ENCODE peak calls at places on chromosomes 3 and 15, in eight cellular contexts. D is MM.1S, Y is AG09309, O is Calu3, N is fibroblast of lung, T is HCT116, B is heart left ventricle, A is esophagus squamous epithelium. J is an unnamed sample.
A peak's percentile ranks its signal among the peaks of the same experiment; 100 is the strongest.

GRCh38 chr15:84725001-84725491 is 9.1 kb upstream of the SEC11A start:
- DNase-seq in N (peak; percentile 76), Y (no peak), B (no peak), O (peak; percentile 63), T (no peak), A (no peak), D (peak; percentile 50), J (no peak)

GRCh38 chr3:38005076-38006020 is 14.8 kb downstream of the VILL start:
- DNase-seq in N (peak; percentile 29), A (no peak), B (peak; percentile 68), T (no peak), O (peak; percentile 72), D (no peak), Y (no peak), J (no peak)

GRCh38 chr3:50602675-50603191 is 8.8 kb downstream of the CISH start:
- DNase-seq in A (no peak), D (no peak), B (no peak), T (no peak), Y (no peak), O (peak; percentile 48), N (no peak), J (no peak)

GRCh38 chr15:60751985-60752952 is 273.3 kb upstream of the ICE2 start:
- DNase-seq in N (peak; percentile 62), Y (peak; percentile 11), T (no peak), O (no peak), D (no peak), B (peak; percentile 67), A (no peak), J (no peak)

GRCh38 chr15:100911086-100911485 is 8.1 kb upstream of the LRRK1 start:
- DNase-seq in T (no peak), N (no peak), A (no peak), Y (no peak), D (no peak), B (no peak), O (no peak), J (no peak)

GRCh38 chr3:127831723-127832172 is 9.4 kb upstream of the MGLL start:
- DNase-seq in D (peak; percentile 47), T (no peak), Y (no peak), N (peak; percentile 6), B (no peak), O (peak; percentile 90), A (no peak), J (peak; percentile 58)

GRCh38 chr3:140630366-140630765 is 47.5 kb upstream of the TRIM42 start:
- DNase-seq in Y (no peak), N (peak; percentile 37), B (no peak), T (no peak), A (no peak), O (no peak), D (no peak), J (no peak)

GRCh38 chr3:25940935-25941334 is 151.0 kb downstream of the OXSM start:
- DNase-seq in O (no peak), A (no peak), D (no peak), T (no peak), B (no peak), N (no peak), Y (no peak), J (no peak)

GRCh38 chr3:151979914-151980313 is 106.5 kb downstream of the SUCNR1 start:
- DNase-seq in O (no peak), A (no peak), D (no peak), Y (peak; percentile 28), N (no peak), T (no peak), B (no peak), J (no peak)

GRCh38 chr15:29835301-29835700 is 13.0 kb upstream of the TJP1 start:
- DNase-seq in Y (no peak), B (peak; percentile 39), N (peak; percentile 36), D (no peak), O (no peak), A (no peak), T (no peak), J (no peak)

GRCh38 chr3:98021821-98022220 is 13.3 kb downstream of the GABRR3 start:
- DNase-seq in A (no peak), O (no peak), N (peak; percentile 49), Y (no peak), T (no peak), B (no peak), D (peak; percentile 34), J (no peak)

GRCh38 chr3:133042778-133043177 is 4.6 kb downstream of the TMEM108 start:
- DNase-seq in N (peak; percentile 18), O (no peak), A (no peak), Y (no peak), T (no peak), B (no peak), D (no peak), J (no peak)

GRCh38 chr15:98873441-98874218 is 134.0 kb downstream of the PGPEP1L start:
- DNase-seq in O (no peak), B (no peak), T (peak; percentile 40), D (peak; percentile 89), A (no peak), Y (peak; percentile 66), N (peak; percentile 95), J (no peak)

GRCh38 chr15:31221936-31222515 is 104.6 kb upstream of the KLF13 start:
- DNase-seq in N (no peak), O (no peak), D (no peak), T (no peak), Y (no peak), B (no peak), A (no peak), J (no peak)

GRCh38 chr3:27290760-27291159 is 78.4 kb downstream of the NEK10 start:
- DNase-seq in Y (no peak), B (no peak), N (peak; percentile 7), T (no peak), A (no peak), O (no peak), D (no peak), J (no peak)

GRCh38 chr3:41169038-41169437 is 30.3 kb upstream of the CTNNB1 start:
- DNase-seq in B (no peak), Y (no peak), T (no peak), A (no peak), N (peak; percentile 7), D (no peak), O (no peak), J (no peak)
- TF ChIP-seq CTCF in B (no peak), Y (no peak), T (no peak), A (no peak), N (no peak), D (no peak), O (no peak), J (no peak)

GRCh38 chr3:66856555-66856954 is 141.6 kb upstream of the KBTBD8 start:
- DNase-seq in B (no peak), Y (no peak), T (no peak), O (no peak), D (peak; percentile 76), A (no peak), N (no peak), J (no peak)

GRCh38 chr3:66863205-66864135 is 134.6 kb upstream of the KBTBD8 start:
- DNase-seq in D (peak; percentile 63), B (no peak), T (no peak), Y (no peak), N (no peak), O (no peak), A (no peak), J (no peak)

GRCh38 chr3:66860771-66861170 is 137.3 kb upstream of the KBTBD8 start:
- DNase-seq in A (no peak), N (no peak), B (no peak), T (no peak), D (no peak), Y (no peak), O (no peak), J (no peak)

GRCh38 chr3:66854752-66855151 is 143.4 kb upstream of the KBTBD8 start:
- DNase-seq in B (no peak), N (no peak), A (no peak), D (no peak), Y (no peak), T (no peak), O (no peak), J (no peak)

DNA sequence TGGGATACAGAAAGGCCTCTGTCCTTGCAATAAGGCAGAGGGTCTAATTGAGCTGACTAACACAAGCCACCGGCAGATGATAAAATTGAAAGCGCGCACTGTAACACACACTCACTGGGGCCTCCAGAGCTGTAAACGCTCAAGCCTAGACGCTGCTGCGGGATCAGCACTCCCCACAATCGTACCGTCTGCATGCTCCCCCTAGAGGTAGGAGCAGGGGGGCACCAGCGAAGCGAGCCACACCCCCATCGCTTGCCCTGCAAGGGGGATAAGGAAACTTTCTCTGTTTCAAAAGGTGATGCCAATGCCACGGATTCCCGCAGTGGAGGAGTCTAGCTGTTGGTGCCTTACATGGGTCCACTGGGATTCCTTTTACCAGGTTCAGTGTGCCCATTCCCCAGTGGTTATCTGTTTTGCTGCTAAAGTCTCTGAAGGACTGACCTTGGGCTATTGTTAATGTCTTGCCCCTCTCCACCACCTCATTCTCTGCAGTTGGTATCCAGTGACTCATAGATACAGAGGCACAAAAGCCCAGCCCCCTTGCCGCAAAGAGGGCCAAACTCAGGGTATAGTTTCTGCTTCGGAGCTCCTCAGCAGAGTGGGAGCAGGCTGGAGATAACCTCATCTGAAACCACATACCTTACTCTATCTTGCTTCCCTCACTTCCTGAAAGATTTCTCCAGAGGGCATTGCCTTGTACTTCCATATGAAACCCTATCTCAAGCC is 139.3 kb upstream of the KBTBD8 start:
- DNase-seq in D (no peak), N (no peak), B (no peak), Y (no peak), O (no peak), A (no peak), T (no peak), J (no peak)
- TF ChIP-seq CTCF in D (peak; percentile 5), N (no peak), B (no peak), Y (no peak), O (no peak), A (no peak), T (peak; percentile 56), J (peak; percentile 50)

GRCh38 chr3:59121346-59122144 is 71.7 kb upstream of the CFAP20DC start:
- DNase-seq in N (no peak), D (no peak), Y (no peak), A (no peak), O (no peak), T (no peak), B (no peak), J (no peak)
- TF ChIP-seq CTCF in N (no peak), D (no peak), Y (no peak), A (no peak), O (no peak), T (peak; percentile 7), B (no peak), J (peak; percentile 36)

DNA sequence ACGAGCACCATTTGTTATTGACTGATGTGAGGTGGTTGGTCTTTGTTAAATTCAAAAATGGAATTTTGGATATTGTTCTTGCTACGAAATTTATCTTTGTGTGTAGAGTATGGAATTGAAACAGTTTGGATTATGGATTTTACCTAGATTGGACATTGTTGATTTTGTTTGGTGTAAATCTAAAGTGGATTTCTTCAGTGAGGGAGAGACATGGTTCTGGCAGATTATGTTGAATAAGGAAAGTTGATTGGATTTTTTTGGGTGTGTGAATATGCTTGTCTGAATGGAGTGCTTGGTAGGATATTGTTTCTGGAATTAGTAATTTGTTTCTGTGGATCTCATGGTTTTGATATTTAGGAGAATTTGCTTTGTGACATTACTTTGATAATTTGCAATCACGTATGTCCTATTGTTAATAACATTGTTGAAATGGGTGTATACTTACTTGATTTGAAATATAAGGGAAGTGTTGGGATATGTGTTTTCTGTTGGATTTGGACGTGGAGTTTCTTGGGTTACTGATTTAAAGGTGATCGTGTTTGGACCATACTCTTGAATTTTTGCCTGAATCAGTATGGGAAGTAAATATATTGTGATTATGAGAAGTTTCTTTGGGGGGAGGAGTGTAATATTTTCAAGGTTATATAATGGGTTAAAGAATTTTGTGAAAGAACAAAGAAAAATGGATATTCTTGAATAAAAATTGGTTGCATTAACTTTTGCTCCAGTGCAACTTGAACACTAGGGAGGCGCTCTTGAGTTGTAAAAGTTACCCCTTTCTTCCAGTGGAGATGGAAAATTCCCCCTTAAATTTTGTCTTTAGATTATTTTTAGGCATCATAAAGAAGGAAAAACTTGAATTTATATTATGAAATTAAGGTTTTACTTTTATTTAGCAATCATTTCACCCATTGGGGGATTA is 875 bp upstream of the CHD2 start:
- DNase-seq in N (no peak), T (peak; percentile 45), A (no peak), Y (no peak), O (peak; percentile 51), B (no peak), D (peak; percentile 38), J (no peak)
- TF ChIP-seq CTCF in N (peak; percentile 21), T (peak; percentile 37), A (peak; percentile 24), Y (peak; percentile 26), O (peak; percentile 70), B (no peak), D (peak; percentile 40), J (peak; percentile 82)

J was measured in type B pancreatic cell.